ENCODE peak calls at places on chromosomes 4 and X, in ten cellular contexts. T is stimulated activated CD8-positive, alpha-beta memory T cell treated with anti-CD3 and anti-CD28 coated beads, Interleukin-4, amount 100 ng/mL, for 4 hours; I is ELR; N is HT1080; Z is nephron progenitor cell; M is left lung; L is left ventricle myocardium superior; A is mesenchymal stem cell; O is AG09309; S is central memory CD4-positive, alpha-beta T cell. P is an unnamed sample.

GRCh38 chrX:46840946-46841740 is 4.3 kb downstream of the RP2 start:
- DNase-seq in M (no peak), T (no peak), N (no peak), O (no peak), A (no peak), S (no peak), I (no peak), Z (no peak), L (peak), P (peak)

GRCh38 chr4:11428701-11429571 is at the start of gene HS3ST1:
- DNase-seq in T (peak), O (no peak), A (peak), S (no peak), N (peak), Z (peak), M (peak), I (peak), L (peak), P (peak)

GRCh38 chrX:53122013-53122412 is 28.1 kb downstream of the KANTR start:
- DNase-seq in L (peak), I (no peak), M (no peak), A (no peak), N (no peak), S (no peak), O (no peak), T (no peak), Z (no peak), P (no peak)

GRCh38 chr4:46937493-46937892 is 28.4 kb upstream of the COX7B2 start:
- DNase-seq in Z (no peak), N (peak), A (no peak), S (no peak), L (no peak), I (no peak), O (no peak), M (no peak), T (no peak), P (peak)

GRCh38 chrX:153521034-153521433 is 3.6 kb downstream of the ATP2B3 start:
- DNase-seq in Z (no peak), L (no peak), N (no peak), T (no peak), O (no peak), M (no peak), I (no peak), S (no peak), A (no peak), P (no peak)

GRCh38 chrX:17546356-17546755 is 171.4 kb downstream of the NHS start:
- DNase-seq in A (no peak), M (no peak), L (no peak), T (no peak), O (no peak), I (no peak), Z (no peak), S (no peak), N (no peak), P (no peak)

GRCh38 chr4:81194286-81194685 is 20.7 kb downstream of the PRKG2 start:
- DNase-seq in L (no peak), S (no peak), N (no peak), M (no peak), A (no peak), O (no peak), Z (no peak), I (no peak), T (no peak), P (no peak)

GRCh38 chr4:165095291-165095690 is 17.4 kb downstream of the TMEM192 start:
- DNase-seq in L (no peak), M (no peak), S (no peak), T (no peak), A (no peak), N (no peak), O (no peak), I (no peak), Z (no peak), P (no peak)

GRCh38 chr4:85677286-85677685 is 202.3 kb downstream of the ARHGAP24 start:
- DNase-seq in N (no peak), L (no peak), M (no peak), O (no peak), I (peak), A (no peak), Z (no peak), T (no peak), S (no peak), P (no peak)

GRCh38 chr4:8332038-8332857 is 62.7 kb downstream of the HTRA3 start:
- DNase-seq in S (no peak), L (no peak), T (no peak), A (no peak), O (no peak), M (no peak), I (no peak), N (no peak), Z (no peak), P (no peak)

GRCh38 chr4:2009651-2010233 is 968 bp upstream of the NELFA start:
- DNase-seq in L (peak), Z (peak), S (peak), M (peak), T (no peak), O (no peak), A (peak), I (peak), N (peak), P (peak)

GRCh38 chr4:101264993-101265815 is 82.1 kb downstream of the PPP3CA start:
- DNase-seq in Z (no peak), I (peak), T (no peak), M (no peak), S (no peak), O (no peak), N (no peak), A (no peak), L (no peak), P (peak)

GRCh38 chr4:147772459-147772969 is 40.6 kb downstream of the ARHGAP10 start:
- DNase-seq in L (no peak), S (no peak), M (no peak), T (no peak), O (no peak), I (peak), Z (no peak), N (peak), A (peak), P (peak)

GRCh38 chr4:71692198-71692597 is 91.7 kb downstream of the GC start:
- DNase-seq in T (no peak), S (no peak), M (no peak), I (no peak), O (no peak), L (no peak), N (no peak), A (no peak), Z (no peak), P (no peak)

GRCh38 chrX:129359269-129359668 is 164.0 kb downstream of the SMARCA1 start:
- DNase-seq in S (no peak), N (peak), O (no peak), L (no peak), T (no peak), I (peak), M (no peak), A (peak), Z (no peak), P (peak)

GRCh38 chr4:23290656-23291055 is 597.9 kb downstream of the GBA3 start:
- DNase-seq in A (peak), S (no peak), M (no peak), T (no peak), N (peak), Z (no peak), O (no peak), I (peak), L (no peak), P (peak)

GRCh38 chr4:177964061-177964460 is 521.8 kb upstream of the AGA start:
- DNase-seq in M (no peak), I (peak), A (no peak), Z (no peak), S (no peak), O (no peak), T (no peak), L (no peak), N (peak), P (no peak)

GRCh38 chrX:10529344-10529743 is 91.0 kb downstream of the MID1 start:
- DNase-seq in M (no peak), I (peak), O (no peak), Z (no peak), S (no peak), A (peak), N (peak), T (no peak), L (no peak), P (no peak)

GRCh38 chrX:98379134-98379533 is 1495.4 kb downstream of the RPA4 start:
- DNase-seq in O (no peak), N (peak), M (no peak), T (no peak), S (no peak), A (no peak), Z (no peak), L (no peak), I (no peak), P (peak)

GRCh38 chr4:65623509-65623908 is 46.8 kb downstream of the EPHA5 start:
- DNase-seq in O (peak), A (peak), N (peak), Z (no peak), I (peak), M (no peak), L (no peak), S (no peak), T (no peak), P (peak)

GRCh38 chr4:184059099-184059498 is 154.0 kb downstream of the STOX2 start:
- DNase-seq in O (no peak), M (no peak), T (no peak), I (no peak), A (no peak), N (no peak), L (no peak), S (no peak), Z (no peak), P (no peak)

GRCh38 chrX:15114865-15115566 is 154.9 kb downstream of the ASB9 start:
- DNase-seq in T (no peak), O (no peak), S (no peak), N (no peak), Z (no peak), M (no peak), A (no peak), I (no peak), L (no peak), P (no peak)

GRCh38 chr4:139453041-139453370 is 915 bp upstream of the RAB33B start:
- DNase-seq in Z (no peak), N (no peak), L (no peak), O (peak), M (no peak), A (no peak), I (peak), T (no peak), S (peak), P (peak)

GRCh38 chr4:38013461-38014366 is 53.5 kb downstream of the PTTG2 start:
- DNase-seq in Z (no peak), O (no peak), L (peak), M (peak), T (no peak), I (peak), A (no peak), S (no peak), N (peak), P (peak)

GRCh38 chr4:156946508-156947197 is 24.9 kb downstream of the PDGFC start:
- DNase-seq in N (peak), A (peak), M (no peak), T (no peak), S (no peak), O (peak), I (peak), L (no peak), Z (no peak), P (peak)

GRCh38 chrX:12249997-12250396 is 111.7 kb downstream of the FRMPD4 start:
- DNase-seq in O (no peak), I (no peak), S (no peak), N (peak), M (no peak), A (no peak), L (no peak), Z (no peak), T (no peak), P (no peak)

GRCh38 chr4:25007608-25008007 is 23.1 kb downstream of the LGI2 start:
- DNase-seq in L (no peak), S (no peak), N (no peak), T (no peak), A (no peak), Z (no peak), M (no peak), O (no peak), I (no peak), P (no peak)